ENCODE peak calls at places on chromosomes 6 and 20, in five cellular contexts. A, Y, Q, B and E are unnamed samples.

GRCh38 chr6:140609956-140610355 is 1235.5 kb upstream of the CITED2 start:
- DNase-seq in Q (no peak), A (no peak), B (no peak), Y (no peak), E (no peak)

GRCh38 chr6:52728394-52728793 is 34.9 kb downstream of the GSTA2 start:
- DNase-seq in A (no peak), Y (no peak), Q (no peak), B (no peak), E (no peak)

GRCh38 chr6:1767481-1768246 is 157.9 kb downstream of the FOXC1 start:
- DNase-seq in B (peak), Q (peak), Y (no peak), A (no peak), E (no peak)

GRCh38 chr6:12957321-12958051 is 240.9 kb downstream of the PHACTR1 start:
- DNase-seq in A (peak), Y (peak), B (peak), Q (peak), E (peak)

GRCh38 chr6:43242908-43243648 is at the start of gene TTBK1:
- DNase-seq in A (peak), Q (no peak), B (no peak), Y (no peak), E (peak)

GRCh38 chr6:84515082-84515481 is 249.3 kb downstream of the TBX18 start:
- DNase-seq in A (no peak), Y (no peak), B (peak), Q (no peak), E (no peak)

GRCh38 chr6:43489277-43490072 is 12.1 kb downstream of the TJAP1 start:
- DNase-seq in A (peak), Y (no peak), Q (no peak), B (no peak), E (no peak)

GRCh38 chr6:88062376-88062775 is 14.7 kb downstream of the SPACA1 start:
- DNase-seq in Q (no peak), Y (no peak), A (no peak), B (no peak), E (no peak)

GRCh38 chr20:60206259-60206658 is 248.0 kb downstream of the CDH26 start:
- DNase-seq in B (peak), Y (no peak), A (peak), Q (peak), E (peak)
- TF ChIP-seq CTCF in B (peak), Y (no peak), A (no peak), Q (peak), E (peak)

DNA sequence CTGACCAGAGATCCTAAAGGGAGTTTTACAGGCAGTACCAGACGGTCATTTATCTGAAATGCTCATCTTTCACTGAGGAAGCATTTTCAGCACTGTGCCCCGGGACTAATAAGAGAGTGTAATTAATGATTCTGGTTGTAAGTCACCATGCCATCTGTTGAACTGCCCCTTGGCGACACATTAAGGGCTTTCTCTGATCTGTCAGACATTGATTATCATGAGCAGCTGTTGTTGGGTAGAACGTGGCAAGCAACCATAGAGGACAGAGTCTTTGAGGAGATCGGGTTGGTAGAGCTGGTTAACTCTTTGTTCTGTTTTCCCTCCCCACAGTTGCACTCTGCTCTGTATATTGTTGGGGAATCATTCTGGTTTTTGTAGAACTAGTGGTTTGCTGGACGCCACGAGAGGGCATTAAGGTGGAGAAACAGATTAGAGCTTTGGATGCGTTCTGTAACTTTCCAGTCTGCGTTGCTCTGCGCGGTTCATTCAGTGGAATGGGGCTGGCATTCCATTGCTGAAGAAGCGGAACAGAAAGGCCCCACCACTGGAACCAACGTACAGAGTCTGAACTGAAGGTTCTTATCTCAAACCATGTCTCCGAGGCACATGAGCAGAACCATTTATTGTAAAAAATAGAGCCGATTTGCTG is 34.3 kb downstream of the RPRD1B start:
- DNase-seq in A (no peak), B (no peak), Q (no peak), Y (no peak), E (no peak)
- TF ChIP-seq CTCF in A (no peak), B (no peak), Q (no peak), Y (no peak), E (no peak)

DNA sequence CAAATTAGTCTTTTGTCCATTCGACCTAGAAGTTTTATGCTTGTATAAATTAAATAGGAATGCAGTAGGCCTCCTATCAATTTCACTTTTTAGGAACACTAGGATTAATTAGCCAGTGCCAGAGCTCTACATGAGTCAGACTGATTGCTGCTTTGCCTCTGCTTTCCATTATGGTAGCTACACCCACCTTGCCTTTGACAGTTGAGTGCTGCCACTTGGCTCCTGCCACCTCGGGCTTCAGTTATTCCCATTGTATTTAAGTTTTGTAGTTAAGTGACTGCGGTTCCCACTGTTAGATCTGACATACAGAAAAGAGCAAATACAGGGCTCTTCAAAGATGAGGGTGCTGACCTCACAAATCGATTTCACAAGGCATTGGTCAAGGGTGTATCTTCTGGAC is 16.6 kb upstream of the WFDC12 start:
- DNase-seq in A (no peak), Q (no peak), Y (no peak), B (no peak), E (no peak)
- TF ChIP-seq CTCF in A (no peak), Q (no peak), Y (no peak), B (no peak), E (no peak)

DNA sequence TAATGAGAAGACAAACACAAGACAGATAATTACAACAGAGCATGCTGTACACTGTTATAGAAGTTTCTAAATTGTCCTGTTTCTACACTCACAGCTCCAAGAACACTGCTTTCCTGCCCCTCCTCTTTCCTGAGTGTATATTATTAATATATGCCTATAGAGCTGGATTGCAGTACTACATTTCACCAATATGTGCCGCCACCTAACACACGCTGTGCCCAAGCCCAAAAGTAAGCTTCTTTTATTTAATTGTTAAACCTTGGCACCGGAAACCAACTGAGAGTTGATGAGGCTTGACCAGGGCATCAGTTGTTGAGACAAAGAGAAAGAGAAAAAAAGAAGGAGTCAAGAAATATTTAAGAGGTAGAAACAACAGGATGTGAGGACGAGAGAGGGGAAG is 16.0 kb upstream of the PTPRT start:
- DNase-seq in Q (no peak), B (no peak), A (no peak), Y (no peak), E (no peak)
- TF ChIP-seq CTCF in Q (no peak), B (no peak), A (peak), Y (no peak), E (peak)